ENCODE peak calls at places on chromosome 1, in six cellular contexts. One of them, this sample, is unnamed.

GRCh38 chr1:179217943-179218507 is 11.5 kb downstream of the ABL2 start:
- DNase-seq in stomach: no peak
- DNase-seq in lower leg skin: no peak
- DNase-seq in ovary: no peak
- DNase-seq in HL-60: peak
- DNase-seq in CD4-positive, CD25-positive, alpha-beta regulatory T cell: no peak
- DNase-seq in this sample: no peak

GRCh38 chr1:5311634-5312298 is 657.4 kb downstream of the AJAP1 start:
- DNase-seq in stomach: no peak
- DNase-seq in lower leg skin: no peak
- DNase-seq in ovary: no peak
- DNase-seq in HL-60: no peak
- DNase-seq in CD4-positive, CD25-positive, alpha-beta regulatory T cell: no peak
- DNase-seq in this sample: no peak

GRCh38 chr1:59926381-59927243 is at the start of gene CYP2J2:
- DNase-seq in stomach: peak
- DNase-seq in lower leg skin: peak
- DNase-seq in ovary: peak
- DNase-seq in HL-60: no peak
- DNase-seq in CD4-positive, CD25-positive, alpha-beta regulatory T cell: no peak
- DNase-seq in this sample: no peak

GRCh38 chr1:147169171-147169570 is 3.1 kb downstream of the PRKAB2 start:
- DNase-seq in stomach: no peak
- DNase-seq in lower leg skin: no peak
- DNase-seq in ovary: no peak
- DNase-seq in HL-60: no peak
- DNase-seq in CD4-positive, CD25-positive, alpha-beta regulatory T cell: no peak
- DNase-seq in this sample: no peak

GRCh38 chr1:73044241-73044640 is 761.9 kb upstream of the NEGR1 start:
- DNase-seq in stomach: no peak
- DNase-seq in lower leg skin: no peak
- DNase-seq in ovary: no peak
- DNase-seq in HL-60: no peak
- DNase-seq in CD4-positive, CD25-positive, alpha-beta regulatory T cell: no peak
- DNase-seq in this sample: no peak

GRCh38 chr1:43947061-43947889 is 525 bp downstream of the IPO13 start:
- DNase-seq in stomach: no peak
- DNase-seq in lower leg skin: no peak
- DNase-seq in ovary: peak
- DNase-seq in HL-60: no peak
- DNase-seq in CD4-positive, CD25-positive, alpha-beta regulatory T cell: no peak
- DNase-seq in this sample: no peak

GRCh38 chr1:46132529-46133180 is at the start of gene PIK3R3:
- DNase-seq in stomach: peak
- DNase-seq in lower leg skin: peak
- DNase-seq in ovary: peak
- DNase-seq in HL-60: peak
- DNase-seq in CD4-positive, CD25-positive, alpha-beta regulatory T cell: peak
- DNase-seq in this sample: peak

GRCh38 chr1:156499703-156500577 is 635 bp downstream of the MEF2D start:
- DNase-seq in stomach: no peak
- DNase-seq in lower leg skin: peak
- DNase-seq in ovary: peak
- DNase-seq in HL-60: peak
- DNase-seq in CD4-positive, CD25-positive, alpha-beta regulatory T cell: peak
- DNase-seq in this sample: peak

GRCh38 chr1:7478797-7479499 is 292.1 kb upstream of the VAMP3 start:
- DNase-seq in stomach: peak
- DNase-seq in lower leg skin: no peak
- DNase-seq in ovary: peak
- DNase-seq in HL-60: no peak
- DNase-seq in CD4-positive, CD25-positive, alpha-beta regulatory T cell: no peak
- DNase-seq in this sample: peak

GRCh38 chr1:240967070-240967724 is 355.2 kb upstream of the GREM2 start:
- DNase-seq in stomach: no peak
- DNase-seq in lower leg skin: no peak
- DNase-seq in ovary: no peak
- DNase-seq in HL-60: no peak
- DNase-seq in CD4-positive, CD25-positive, alpha-beta regulatory T cell: no peak
- DNase-seq in this sample: no peak

GRCh38 chr1:83961571-83962295 is 37.2 kb downstream of the TTLL7 start:
- DNase-seq in stomach: no peak
- DNase-seq in lower leg skin: no peak
- DNase-seq in ovary: no peak
- DNase-seq in HL-60: no peak
- DNase-seq in CD4-positive, CD25-positive, alpha-beta regulatory T cell: no peak
- DNase-seq in this sample: no peak

GRCh38 chr1:39396671-39397070 is 94.8 kb upstream of the BMP8A start:
- DNase-seq in stomach: no peak
- DNase-seq in lower leg skin: no peak
- DNase-seq in ovary: no peak
- DNase-seq in HL-60: no peak
- DNase-seq in CD4-positive, CD25-positive, alpha-beta regulatory T cell: no peak
- DNase-seq in this sample: no peak

GRCh38 chr1:98783821-98784220 is 122.3 kb downstream of the SNX7 start:
- DNase-seq in stomach: no peak
- DNase-seq in lower leg skin: no peak
- DNase-seq in ovary: no peak
- DNase-seq in HL-60: no peak
- DNase-seq in CD4-positive, CD25-positive, alpha-beta regulatory T cell: no peak
- DNase-seq in this sample: no peak

GRCh38 chr1:153506831-153507413 is 28.9 kb downstream of the S100A6 start:
- DNase-seq in stomach: peak
- DNase-seq in lower leg skin: peak
- DNase-seq in ovary: peak
- DNase-seq in HL-60: no peak
- DNase-seq in CD4-positive, CD25-positive, alpha-beta regulatory T cell: no peak
- DNase-seq in this sample: no peak

GRCh38 chr1:84020151-84020550 is 21.2 kb upstream of the TTLL7 start:
- DNase-seq in stomach: no peak
- DNase-seq in lower leg skin: no peak
- DNase-seq in ovary: no peak
- DNase-seq in HL-60: no peak
- DNase-seq in CD4-positive, CD25-positive, alpha-beta regulatory T cell: no peak
- DNase-seq in this sample: no peak

GRCh38 chr1:175521265-175522040 is 221.9 kb downstream of the TNR start:
- DNase-seq in stomach: peak
- DNase-seq in lower leg skin: no peak
- DNase-seq in ovary: no peak
- DNase-seq in HL-60: no peak
- DNase-seq in CD4-positive, CD25-positive, alpha-beta regulatory T cell: no peak
- DNase-seq in this sample: no peak

GRCh38 chr1:156258859-156259258 is 11.0 kb upstream of the PAQR6 start:
- DNase-seq in stomach: no peak
- DNase-seq in lower leg skin: no peak
- DNase-seq in ovary: no peak
- DNase-seq in HL-60: no peak
- DNase-seq in CD4-positive, CD25-positive, alpha-beta regulatory T cell: no peak
- DNase-seq in this sample: no peak

GRCh38 chr1:27144920-27145661 is 9.8 kb downstream of the SLC9A1 start:
- DNase-seq in stomach: peak
- DNase-seq in lower leg skin: no peak
- DNase-seq in ovary: no peak
- DNase-seq in HL-60: no peak
- DNase-seq in CD4-positive, CD25-positive, alpha-beta regulatory T cell: no peak
- DNase-seq in this sample: no peak

GRCh38 chr1:217333939-217334338 is 297.0 kb downstream of the GPATCH2 start:
- DNase-seq in stomach: no peak
- DNase-seq in lower leg skin: no peak
- DNase-seq in ovary: no peak
- DNase-seq in HL-60: no peak
- DNase-seq in CD4-positive, CD25-positive, alpha-beta regulatory T cell: no peak
- DNase-seq in this sample: peak

GRCh38 chr1:43893020-43893419 is 40.6 kb upstream of the ARTN start:
- DNase-seq in stomach: no peak
- DNase-seq in lower leg skin: no peak
- DNase-seq in ovary: no peak
- DNase-seq in HL-60: no peak
- DNase-seq in CD4-positive, CD25-positive, alpha-beta regulatory T cell: no peak
- DNase-seq in this sample: no peak

GRCh38 chr1:59903136-59903754 is 23.3 kb downstream of the CYP2J2 start:
- DNase-seq in stomach: no peak
- DNase-seq in lower leg skin: no peak
- DNase-seq in ovary: no peak
- DNase-seq in HL-60: no peak
- DNase-seq in CD4-positive, CD25-positive, alpha-beta regulatory T cell: no peak
- DNase-seq in this sample: peak

GRCh38 chr1:221689138-221689537 is 52.8 kb downstream of the DUSP10 start:
- DNase-seq in stomach: no peak
- DNase-seq in lower leg skin: no peak
- DNase-seq in ovary: no peak
- DNase-seq in HL-60: no peak
- DNase-seq in CD4-positive, CD25-positive, alpha-beta regulatory T cell: no peak
- DNase-seq in this sample: no peak

GRCh38 chr1:236880209-236880608 is 85.1 kb downstream of the MTR start:
- DNase-seq in stomach: no peak
- DNase-seq in lower leg skin: no peak
- DNase-seq in ovary: no peak
- DNase-seq in HL-60: no peak
- DNase-seq in CD4-positive, CD25-positive, alpha-beta regulatory T cell: no peak
- DNase-seq in this sample: no peak

GRCh38 chr1:234598974-234599616 is 10.9 kb downstream of the IRF2BP2 start:
- DNase-seq in stomach: peak
- DNase-seq in lower leg skin: peak
- DNase-seq in ovary: no peak
- DNase-seq in HL-60: peak
- DNase-seq in CD4-positive, CD25-positive, alpha-beta regulatory T cell: no peak
- DNase-seq in this sample: no peak

GRCh38 chr1:109786531-109787021 is 22.9 kb upstream of the EPS8L3 start:
- DNase-seq in stomach: peak
- DNase-seq in lower leg skin: peak
- DNase-seq in ovary: peak
- DNase-seq in HL-60: no peak
- DNase-seq in CD4-positive, CD25-positive, alpha-beta regulatory T cell: no peak
- DNase-seq in this sample: no peak

GRCh38 chr1:212291505-212292134 is 6.4 kb downstream of the PPP2R5A start:
- DNase-seq in stomach: no peak
- DNase-seq in lower leg skin: no peak
- DNase-seq in ovary: no peak
- DNase-seq in HL-60: no peak
- DNase-seq in CD4-positive, CD25-positive, alpha-beta regulatory T cell: no peak
- DNase-seq in this sample: peak

GRCh38 chr1:22709891-22710687 is 550 bp upstream of the EPHB2 start:
- DNase-seq in stomach: no peak
- DNase-seq in lower leg skin: peak
- DNase-seq in ovary: peak
- DNase-seq in HL-60: peak
- DNase-seq in CD4-positive, CD25-positive, alpha-beta regulatory T cell: no peak
- DNase-seq in this sample: peak
- H3K4me3 ChIP-seq in stomach: peak
- H3K4me3 ChIP-seq in lower leg skin: no peak
- H3K4me3 ChIP-seq in ovary: peak
- H3K4me3 ChIP-seq in HL-60: peak
- H3K4me3 ChIP-seq in CD4-positive, CD25-positive, alpha-beta regulatory T cell: no peak
- H3K4me3 ChIP-seq in this sample: peak

GRCh38 chr1:65068202-65069011 is 79.6 kb upstream of the AK4 start:
- DNase-seq in stomach: no peak
- DNase-seq in lower leg skin: no peak
- DNase-seq in ovary: no peak
- DNase-seq in HL-60: no peak
- DNase-seq in CD4-positive, CD25-positive, alpha-beta regulatory T cell: no peak
- DNase-seq in this sample: peak

GRCh38 chr1:65066766-65067490 is 81.1 kb upstream of the AK4 start:
- DNase-seq in stomach: peak
- DNase-seq in lower leg skin: peak
- DNase-seq in ovary: peak
- DNase-seq in HL-60: no peak
- DNase-seq in CD4-positive, CD25-positive, alpha-beta regulatory T cell: peak
- DNase-seq in this sample: peak

GRCh38 chr1:65066379-65066765 is 81.6 kb upstream of the AK4 start:
- DNase-seq in stomach: no peak
- DNase-seq in lower leg skin: no peak
- DNase-seq in ovary: no peak
- DNase-seq in HL-60: no peak
- DNase-seq in CD4-positive, CD25-positive, alpha-beta regulatory T cell: no peak
- DNase-seq in this sample: no peak

GRCh38 chr1:65067491-65068201 is 80.4 kb upstream of the AK4 start:
- DNase-seq in stomach: peak
- DNase-seq in lower leg skin: peak
- DNase-seq in ovary: peak
- DNase-seq in HL-60: peak
- DNase-seq in CD4-positive, CD25-positive, alpha-beta regulatory T cell: peak
- DNase-seq in this sample: peak

DNA sequence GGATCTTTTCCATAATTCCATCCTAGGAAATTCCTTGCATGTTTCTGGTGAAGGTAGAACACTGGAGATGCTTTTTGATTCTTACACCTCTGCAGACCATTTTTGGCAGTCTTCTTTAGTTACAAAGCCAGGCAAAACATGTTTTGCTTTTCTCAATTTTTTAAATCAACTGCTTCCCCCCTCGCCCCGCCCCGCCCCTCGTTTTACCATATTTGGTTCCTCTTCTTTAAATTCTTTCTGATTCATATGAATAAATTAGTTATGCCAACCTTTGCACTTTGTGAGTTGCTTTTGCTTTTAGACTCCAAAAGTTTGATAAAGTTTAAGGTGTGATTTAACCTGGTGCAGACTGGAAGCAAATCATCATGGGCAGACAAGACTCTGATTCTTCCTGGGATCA is 78.8 kb upstream of the AK4 start:
- DNase-seq in stomach: no peak
- DNase-seq in lower leg skin: no peak
- DNase-seq in ovary: no peak
- DNase-seq in HL-60: no peak
- DNase-seq in CD4-positive, CD25-positive, alpha-beta regulatory T cell: peak
- DNase-seq in this sample: no peak
- H3K4me3 ChIP-seq in stomach: peak
- H3K4me3 ChIP-seq in lower leg skin: no peak
- H3K4me3 ChIP-seq in ovary: peak
- H3K4me3 ChIP-seq in HL-60: peak
- H3K4me3 ChIP-seq in CD4-positive, CD25-positive, alpha-beta regulatory T cell: peak
- H3K4me3 ChIP-seq in this sample: peak

DNA sequence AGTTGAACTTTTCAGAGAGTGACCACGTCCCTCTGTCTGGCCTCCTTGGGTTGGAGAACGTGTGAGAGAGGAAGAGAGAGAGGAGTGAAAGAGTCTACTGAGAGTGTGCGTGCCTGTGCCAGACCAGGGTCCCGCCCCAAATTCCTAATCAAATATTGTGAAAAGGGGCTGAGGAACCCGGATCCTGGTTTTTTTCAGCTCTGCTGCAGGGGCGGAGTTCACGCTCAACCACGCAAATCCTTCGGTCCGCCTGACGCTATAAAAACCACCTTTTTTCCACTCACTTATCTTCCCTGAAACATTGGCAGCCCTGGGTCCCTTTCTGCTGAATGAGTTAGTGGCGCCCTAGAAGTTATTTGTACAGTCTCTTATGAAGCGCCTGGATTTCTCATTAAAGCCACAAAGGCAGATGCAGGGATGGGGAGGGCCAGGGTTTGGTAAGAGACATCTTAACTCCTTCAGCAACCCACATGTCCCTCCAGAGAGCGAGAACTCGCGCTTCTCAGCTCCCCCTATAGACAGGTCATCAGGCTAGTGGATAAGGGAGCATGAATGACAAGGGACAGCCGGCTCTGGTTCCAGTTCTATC is at the start of gene FMOD:
- DNase-seq in stomach: peak
- DNase-seq in lower leg skin: peak
- DNase-seq in ovary: peak
- DNase-seq in HL-60: no peak
- DNase-seq in CD4-positive, CD25-positive, alpha-beta regulatory T cell: no peak
- DNase-seq in this sample: peak
- H3K4me3 ChIP-seq in stomach: peak
- H3K4me3 ChIP-seq in lower leg skin: no peak
- H3K4me3 ChIP-seq in ovary: peak
- H3K4me3 ChIP-seq in HL-60: no peak
- H3K4me3 ChIP-seq in CD4-positive, CD25-positive, alpha-beta regulatory T cell: no peak
- H3K4me3 ChIP-seq in this sample: no peak

GRCh38 chr1:200314085-200314750 is 95.6 kb downstream of the ZNF281 start:
- DNase-seq in stomach: no peak
- DNase-seq in lower leg skin: no peak
- DNase-seq in ovary: no peak
- DNase-seq in HL-60: no peak
- DNase-seq in CD4-positive, CD25-positive, alpha-beta regulatory T cell: no peak
- DNase-seq in this sample: no peak
- H3K4me3 ChIP-seq in stomach: no peak
- H3K4me3 ChIP-seq in lower leg skin: no peak
- H3K4me3 ChIP-seq in ovary: no peak
- H3K4me3 ChIP-seq in HL-60: no peak
- H3K4me3 ChIP-seq in CD4-positive, CD25-positive, alpha-beta regulatory T cell: no peak
- H3K4me3 ChIP-seq in this sample: no peak

This sample was measured in GM12865.